ENCODE peak calls at places on chromosomes 3 and 15, in five cellular contexts. C is iPS-NIHi11; Y is lung; F is hippocampal formation; P is stimulated activated CD8-positive, alpha-beta memory T cell treated with anti-CD3 and anti-CD28 coated beads, Interleukin-2, amount 100 ng/mL, for 1 hour. G is an unnamed sample.

GRCh38 chr3:127770671-127771370 is 51.5 kb downstream of the MGLL start:
- DNase-seq in C (no peak), Y (no peak), F (no peak), P (no peak), G (peak)

GRCh38 chr3:118977671-118978392 is 56.8 kb downstream of the IGSF11 start:
- DNase-seq in C (no peak), Y (no peak), F (no peak), P (no peak), G (no peak)

GRCh38 chr3:112341386-112341785 is 8.4 kb downstream of the CD200 start:
- DNase-seq in C (no peak), Y (no peak), F (no peak), P (no peak), G (no peak)

GRCh38 chr3:12708584-12709192 is 44.8 kb upstream of the RAF1 start:
- DNase-seq in C (no peak), Y (no peak), F (no peak), P (no peak), G (no peak)

GRCh38 chr3:172208586-172209332 is 169.4 kb downstream of the FNDC3B start:
- DNase-seq in C (peak), Y (no peak), F (no peak), P (no peak), G (no peak)

GRCh38 chr3:88641033-88641604 is 466.3 kb upstream of the EPHA3 start:
- DNase-seq in C (no peak), Y (no peak), F (no peak), P (no peak), G (peak)

GRCh38 chr3:182692685-182693084 is 100.6 kb upstream of the ATP11B start:
- DNase-seq in C (no peak), Y (no peak), F (no peak), P (no peak), G (no peak)

GRCh38 chr15:98943609-98944111 is 63.9 kb downstream of the PGPEP1L start:
- DNase-seq in C (no peak), Y (no peak), F (peak), P (no peak), G (no peak)

GRCh38 chr15:42035362-42035761 is 14.5 kb upstream of the PLA2G4E start:
- DNase-seq in C (peak), Y (peak), F (no peak), P (no peak), G (no peak)

GRCh38 chr3:49358884-49359225 is 702 bp upstream of the GPX1 start:
- DNase-seq in C (no peak), Y (no peak), F (no peak), P (no peak), G (no peak)

GRCh38 chr15:58477228-58477627 is 45.4 kb downstream of the LIPC start:
- DNase-seq in C (no peak), Y (no peak), F (no peak), P (no peak), G (peak)

GRCh38 chr15:85693277-85693676 is 101.4 kb downstream of the KLHL25 start:
- DNase-seq in C (no peak), Y (no peak), F (no peak), P (no peak), G (peak)

GRCh38 chr3:151263126-151263525 is 15.2 kb downstream of the P2RY14 start:
- DNase-seq in C (no peak), Y (no peak), F (no peak), P (no peak), G (no peak)

GRCh38 chr15:26126070-26126469 is 262.9 kb upstream of the ATP10A start:
- DNase-seq in C (no peak), Y (no peak), F (peak), P (no peak), G (no peak)

GRCh38 chr3:98977520-98977919 is 76.0 kb upstream of the DCBLD2 start:
- DNase-seq in C (no peak), Y (no peak), F (no peak), P (no peak), G (peak)

GRCh38 chr3:190338717-190339116 is 16.5 kb upstream of the CLDN1 start:
- DNase-seq in C (no peak), Y (peak), F (no peak), P (no peak), G (peak)

GRCh38 chr3:36792342-36792741 is 28.0 kb upstream of the DCLK3 start:
- DNase-seq in C (peak), Y (no peak), F (no peak), P (no peak), G (peak)

GRCh38 chr3:23888617-23889228 is 28.1 kb downstream of the NKIRAS1 start:
- DNase-seq in C (no peak), Y (no peak), F (peak), P (no peak), G (peak)

GRCh38 chr3:172550347-172550943 is 27.2 kb upstream of the TNFSF10 start:
- DNase-seq in C (no peak), Y (no peak), F (no peak), P (peak), G (peak)

GRCh38 chr15:70761046-70761445 is 2.3 kb downstream of the UACA start:
- DNase-seq in C (no peak), Y (no peak), F (no peak), P (no peak), G (no peak)

GRCh38 chr3:127789051-127789450 is 33.3 kb downstream of the MGLL start:
- DNase-seq in C (no peak), Y (no peak), F (no peak), P (no peak), G (no peak)

GRCh38 chr3:181920409-181920808 is 208.7 kb downstream of the SOX2 start:
- DNase-seq in C (no peak), Y (no peak), F (no peak), P (no peak), G (no peak)

GRCh38 chr15:80076321-80077318 is 17.1 kb downstream of the ZFAND6 start:
- DNase-seq in C (no peak), Y (no peak), F (no peak), P (no peak), G (no peak)

GRCh38 chr3:7172996-7173395 is 312.1 kb downstream of the GRM7 start:
- DNase-seq in C (no peak), Y (no peak), F (no peak), P (no peak), G (no peak)

GRCh38 chr3:184160456-184160855 is 5.3 kb downstream of the DVL3 start:
- DNase-seq in C (no peak), Y (no peak), F (no peak), P (no peak), G (no peak)

GRCh38 chr3:23055733-23056376 is 147.3 kb upstream of the UBE2E2 start:
- DNase-seq in C (no peak), Y (no peak), F (no peak), P (no peak), G (no peak)

GRCh38 chr3:71499477-71499876 is 84.1 kb downstream of the FOXP1 start:
- DNase-seq in C (no peak), Y (no peak), F (no peak), P (no peak), G (no peak)

GRCh38 chr3:148329481-148330220 is 368.1 kb upstream of the AGTR1 start:
- DNase-seq in C (peak), Y (no peak), F (no peak), P (no peak), G (no peak)

GRCh38 chr15:60634815-60635214 is 155.9 kb upstream of the ICE2 start:
- DNase-seq in C (no peak), Y (no peak), F (no peak), P (no peak), G (peak)

GRCh38 chr3:188197388-188197847 is 43.5 kb downstream of the LPP start:
- DNase-seq in C (no peak), Y (no peak), F (no peak), P (no peak), G (no peak)

GRCh38 chr15:46260937-46261336 is 626.1 kb downstream of the SQOR start:
- DNase-seq in C (peak), Y (no peak), F (no peak), P (no peak), G (peak)

GRCh38 chr3:158679547-158680000 is 7.1 kb upstream of the LXN start:
- DNase-seq in C (no peak), Y (no peak), F (no peak), P (no peak), G (peak)

GRCh38 chr3:178405456-178405970 is 130.7 kb upstream of the KCNMB2 start:
- DNase-seq in C (no peak), Y (no peak), F (peak), P (no peak), G (no peak)

GRCh38 chr15:77225641-77226040 is 154.7 kb upstream of the TSPAN3 start:
- DNase-seq in C (no peak), Y (no peak), F (no peak), P (no peak), G (no peak)

GRCh38 chr3:178629430-178630178 is 93.4 kb downstream of the KCNMB2 start:
- DNase-seq in C (no peak), Y (no peak), F (no peak), P (no peak), G (no peak)

GRCh38 chr15:31328425-31328998 is 1.9 kb downstream of the KLF13 start:
- DNase-seq in C (peak), Y (no peak), F (no peak), P (peak), G (peak)

GRCh38 chr15:69398541-69398940 is 15.6 kb upstream of the KIF23 start:
- DNase-seq in C (no peak), Y (no peak), F (no peak), P (no peak), G (no peak)

GRCh38 chr3:183497313-183497712 is 58.2 kb downstream of the KLHL6 start:
- DNase-seq in C (peak), Y (no peak), F (no peak), P (no peak), G (no peak)